ENCODE peak calls at places on chromosomes 13 and 19, in eight cellular contexts. K is DND-41; S is left lung; Q is IMR-90; H is thoracic aorta; N is pancreas; U is CD4-positive, CD25-positive, alpha-beta regulatory T cell; A is GM23338. G is an unnamed sample. For H3K4me1, the result is how much of the 10 kb centered on the place peaks cover.

GRCh38 chr19:55244004-55244680 is 14.7 kb downstream of the PPP6R1 start:
- DNase-seq in A (no peak), S (no peak), H (no peak), Q (no peak), U (no peak), N (no peak), K (no peak), G (no peak)

GRCh38 chr13:32265726-32266125 is 49.4 kb downstream of the ZAR1L start:
- DNase-seq in N (no peak), A (no peak), K (no peak), Q (no peak), H (no peak), S (no peak), U (no peak), G (peak)

GRCh38 chr19:48490980-48491792 is 20.4 kb downstream of the LMTK3 start:
- DNase-seq in S (no peak), A (peak), Q (no peak), H (no peak), U (peak), N (no peak), K (peak), G (peak)

GRCh38 chr13:113052206-113052605 is 53.4 kb upstream of the F7 start:
- DNase-seq in N (peak), S (peak), A (no peak), K (no peak), Q (no peak), H (no peak), U (no peak), G (no peak)

GRCh38 chr13:69948016-69948415 is 159.6 kb upstream of the ATXN8OS start:
- DNase-seq in K (no peak), Q (no peak), S (no peak), H (no peak), N (no peak), A (no peak), U (no peak), G (no peak)

GRCh38 chr13:49858183-49858856 is 65.8 kb upstream of the KPNA3 start:
- DNase-seq in H (no peak), S (no peak), N (no peak), K (no peak), A (no peak), U (no peak), Q (peak), G (no peak)

GRCh38 chr13:20525144-20525600 is 485 bp downstream of the CRYL1 start:
- DNase-seq in A (peak), S (peak), U (peak), K (no peak), N (peak), Q (no peak), H (no peak), G (peak)

GRCh38 chr19:843180-843835 is 2.5 kb downstream of the PRTN3 start:
- DNase-seq in K (no peak), U (no peak), S (no peak), H (no peak), Q (no peak), A (peak), N (no peak), G (peak)

GRCh38 chr13:103539265-103539664 is 473.0 kb upstream of the SLC10A2 start:
- DNase-seq in H (no peak), K (no peak), U (no peak), S (no peak), Q (no peak), A (peak), N (no peak), G (no peak)

GRCh38 chr19:42433503-42434260 is 6.5 kb upstream of the LIPE start:
- DNase-seq in A (peak), K (peak), Q (peak), U (peak), N (peak), H (no peak), S (peak), G (peak)

GRCh38 chr13:113647351-113648217 is 10.4 kb downstream of the ATP4B start:
- DNase-seq in A (no peak), Q (no peak), U (no peak), K (no peak), S (peak), H (peak), N (peak), G (no peak)

GRCh38 chr19:38173324-38174041 is 50.5 kb downstream of the DPF1 start:
- DNase-seq in A (no peak), S (no peak), H (peak), K (no peak), U (no peak), Q (peak), N (no peak), G (no peak)

GRCh38 chr13:50587122-50587521 is 256.4 kb downstream of the DLEU7 start:
- DNase-seq in N (no peak), S (no peak), K (no peak), Q (no peak), A (no peak), U (no peak), H (no peak), G (no peak)

GRCh38 chr19:19545707-19546106 is 7.6 kb downstream of the CILP2 start:
- DNase-seq in S (no peak), N (no peak), A (no peak), H (no peak), U (no peak), K (no peak), Q (no peak), G (no peak)

GRCh38 chr19:32866564-32867265 is 2.9 kb downstream of the SLC7A9 start:
- DNase-seq in U (no peak), K (no peak), A (no peak), H (no peak), Q (no peak), N (no peak), S (no peak), G (no peak)

GRCh38 chr13:52428295-52428694 is 22.1 kb downstream of the VPS36 start:
- DNase-seq in U (no peak), N (no peak), S (no peak), H (no peak), A (no peak), K (no peak), Q (peak), G (peak)

GRCh38 chr13:32426191-32426980 is 1.5 kb downstream of the N4BP2L1 start:
- DNase-seq in S (no peak), A (no peak), Q (no peak), K (peak), U (peak), H (no peak), N (no peak), G (no peak)

GRCh38 chr19:5913739-5914357 is at the start of gene CAPS:
- DNase-seq in U (no peak), Q (peak), K (no peak), S (peak), A (no peak), N (peak), H (no peak), G (no peak)

GRCh38 chr19:21264891-21265290 is 64.3 kb downstream of the ZNF708 start:
- DNase-seq in A (no peak), U (no peak), K (no peak), N (no peak), H (no peak), Q (no peak), S (no peak), G (no peak)

GRCh38 chr19:50573741-50574461 is 5.7 kb upstream of the LRRC4B start:
- DNase-seq in H (no peak), A (no peak), S (no peak), U (no peak), N (no peak), K (no peak), Q (no peak), G (no peak)

GRCh38 chr19:55553217-55554182 is 8.2 kb upstream of the SBK3 start:
- DNase-seq in A (no peak), H (no peak), Q (no peak), S (no peak), K (no peak), U (no peak), N (no peak), G (no peak)

GRCh38 chr19:13396256-13397080 is 109.8 kb downstream of the CACNA1A start:
- DNase-seq in N (no peak), S (peak), H (no peak), A (peak), Q (peak), K (no peak), U (no peak), G (peak)

GRCh38 chr19:51096473-51097165 is 11.6 kb downstream of the CTU1 start:
- DNase-seq in K (no peak), A (peak), N (no peak), Q (no peak), U (no peak), S (no peak), H (no peak), G (no peak)

GRCh38 chr19:49512970-49513745 is 697 bp downstream of the FCGRT start:
- DNase-seq in H (no peak), U (no peak), A (peak), S (peak), N (no peak), Q (no peak), K (no peak), G (no peak)

GRCh38 chr13:49749852-49750251 is 42.6 kb downstream of the KPNA3 start:
- DNase-seq in A (no peak), H (no peak), N (no peak), Q (peak), S (no peak), K (no peak), U (no peak), G (no peak)

GRCh38 chr13:66860868-66861447 is 369.2 kb downstream of the PCDH9 start:
- DNase-seq in S (no peak), U (no peak), Q (no peak), A (no peak), H (no peak), K (no peak), N (no peak), G (no peak)

GRCh38 chr19:44367024-44367423 is 10.5 kb upstream of the ZNF112 start:
- DNase-seq in Q (no peak), S (no peak), U (no peak), H (no peak), N (no peak), A (peak), K (no peak), G (no peak)

GRCh38 chr19:11092181-11092538 is 2.9 kb downstream of the LDLR start:
- DNase-seq in S (no peak), A (no peak), Q (peak), N (no peak), K (no peak), U (peak), H (no peak), G (no peak)

GRCh38 chr13:48265217-48265815 is 32.3 kb downstream of the ITM2B start:
- DNase-seq in A (no peak), H (no peak), Q (no peak), S (no peak), U (no peak), N (no peak), K (no peak), G (no peak)

GRCh38 chr19:33577947-33578346 is 43.8 kb upstream of the CHST8 start:
- DNase-seq in N (no peak), Q (no peak), U (no peak), K (no peak), A (no peak), H (no peak), S (no peak), G (no peak)

DNA sequence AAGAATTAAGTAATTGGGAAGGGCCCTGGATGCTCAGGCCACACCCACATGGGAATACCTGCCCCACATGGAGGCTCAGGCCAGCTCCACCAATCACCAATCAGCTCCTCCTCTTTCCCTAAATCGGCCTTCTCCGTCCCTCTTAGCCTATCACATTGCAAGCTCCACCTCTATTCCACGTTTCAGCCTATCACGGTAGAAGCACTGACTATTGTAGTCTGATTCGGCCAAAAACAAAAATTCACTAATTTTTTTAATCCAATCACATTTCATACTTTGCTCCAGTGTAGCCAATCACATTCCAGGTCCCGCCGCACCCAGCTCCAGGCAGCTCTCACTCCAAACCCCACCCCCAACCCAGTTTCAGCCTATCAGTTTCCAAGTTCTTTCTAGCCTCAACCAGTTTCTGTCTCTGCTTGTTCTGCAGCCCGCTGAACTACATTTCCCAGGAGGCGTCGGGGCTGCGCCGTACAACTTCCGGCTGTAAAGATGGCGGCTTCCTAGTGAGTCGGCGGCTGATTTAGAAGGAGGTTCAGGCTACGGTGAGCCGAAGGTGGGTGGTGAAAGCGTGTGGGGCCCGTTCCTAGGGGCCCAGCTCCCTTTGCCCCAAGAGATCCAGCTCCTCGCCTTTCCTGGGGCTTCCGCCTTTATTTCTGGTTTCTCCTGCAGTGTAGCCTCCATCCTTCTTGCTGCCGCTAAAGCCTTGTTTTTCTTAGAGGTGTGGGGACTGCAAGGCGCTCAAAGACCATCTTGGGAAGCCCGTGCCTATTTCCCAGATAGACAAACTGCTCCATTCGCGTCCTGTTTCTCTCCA is at the start of gene BABAM1:
- DNase-seq in Q (peak), H (peak), U (peak), A (peak), K (peak), S (peak), N (peak), G (peak)
- H3K27ac ChIP-seq in Q (peak), H (peak), U (peak), A (peak), K (peak), S (peak), N (peak), G (peak)

GRCh38 chr13:110381029-110381360 is 73.9 kb downstream of the COL4A2 start:
- DNase-seq in A (no peak), S (no peak), N (no peak), Q (no peak), K (no peak), H (no peak), U (no peak), G (no peak)
- H3K4me1 ChIP-seq in A (under half), S (under half), N (under half), Q (under half), K (under half), H (under half), U (under half), G (under half)

DNA sequence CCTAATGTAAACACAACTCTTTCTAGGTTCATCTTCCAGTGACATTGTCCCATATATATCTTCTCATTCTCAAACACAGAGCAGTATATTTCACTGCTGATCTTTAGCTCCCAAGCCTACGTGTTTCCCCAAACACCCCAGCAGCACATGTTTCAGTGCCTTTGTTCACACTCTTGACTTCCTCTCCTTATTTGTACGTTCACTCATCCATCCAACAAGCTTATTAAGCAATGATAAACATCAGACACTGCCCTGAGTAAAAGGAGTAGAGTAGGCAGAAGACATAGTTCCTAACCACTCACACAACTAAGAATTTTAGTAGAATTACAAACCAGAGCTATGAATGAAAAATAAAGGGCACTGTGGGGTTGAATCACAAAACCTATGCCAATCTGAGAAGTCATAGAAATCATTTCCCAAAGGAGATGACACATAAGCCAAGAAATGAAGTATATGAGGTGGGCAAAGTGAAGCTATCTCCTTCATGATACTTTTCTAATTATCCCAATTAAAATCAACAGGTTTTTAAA is 213.5 kb downstream of the DIAPH3 start:
- DNase-seq in S (no peak), Q (peak), K (no peak), N (no peak), A (no peak), U (no peak), H (no peak), G (no peak)
- H3K4me3 ChIP-seq in S (no peak), Q (no peak), K (no peak), N (no peak), A (no peak), U (no peak), H (no peak), G (no peak)

DNA sequence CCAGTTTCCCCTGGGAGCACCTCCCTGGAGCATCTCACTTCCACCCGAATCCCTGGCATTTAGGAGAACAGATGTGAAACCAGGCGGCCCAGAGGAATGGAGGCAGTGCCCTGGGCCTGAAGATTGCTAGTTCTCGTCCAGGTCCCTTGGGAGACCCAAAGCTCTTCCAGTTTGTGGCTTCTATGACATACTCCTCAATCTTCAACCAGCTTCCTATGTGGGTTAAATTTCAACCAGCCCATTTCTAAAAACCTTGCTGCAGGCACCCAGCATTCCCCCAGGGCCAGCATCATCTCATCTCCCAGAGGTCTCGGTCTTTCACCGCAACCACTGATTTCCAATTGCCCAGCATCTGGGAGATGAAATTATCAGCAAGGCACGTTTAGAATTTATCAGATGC is 46.0 kb upstream of the STK24 start:
- DNase-seq in Q (no peak), U (no peak), K (no peak), S (no peak), N (no peak), A (no peak), H (no peak), G (no peak)
- H3K27ac ChIP-seq in Q (no peak), U (no peak), K (no peak), S (no peak), N (no peak), A (no peak), H (no peak), G (peak)

GRCh38 chr13:110559986-110560385 is 1.5 kb downstream of the RAB20 start:
- DNase-seq in Q (no peak), U (no peak), S (no peak), A (no peak), K (no peak), N (no peak), H (no peak), G (no peak)
- H3K4me1 ChIP-seq in Q (under half), U (under half), S (half or more), A (under half), K (under half), N (half or more), H (under half), G (under half)

GRCh38 chr19:8367327-8368001 is 3.5 kb downstream of the ANGPTL4 start:
- DNase-seq in K (no peak), Q (peak), S (peak), U (no peak), N (peak), H (peak), A (peak), G (peak)

GRCh38 chr19:8366121-8366581 is 2.2 kb downstream of the ANGPTL4 start:
- DNase-seq in S (no peak), H (no peak), K (no peak), U (no peak), N (peak), A (no peak), Q (no peak), G (peak)

GRCh38 chr19:8363803-8364771 is at the start of gene ANGPTL4:
- DNase-seq in U (peak), H (peak), S (no peak), K (no peak), Q (peak), A (peak), N (peak), G (peak)

GRCh38 chr19:8368136-8368535 is 4.2 kb downstream of the ANGPTL4 start:
- DNase-seq in H (no peak), U (no peak), A (no peak), S (no peak), K (no peak), N (peak), Q (no peak), G (no peak)

DNA sequence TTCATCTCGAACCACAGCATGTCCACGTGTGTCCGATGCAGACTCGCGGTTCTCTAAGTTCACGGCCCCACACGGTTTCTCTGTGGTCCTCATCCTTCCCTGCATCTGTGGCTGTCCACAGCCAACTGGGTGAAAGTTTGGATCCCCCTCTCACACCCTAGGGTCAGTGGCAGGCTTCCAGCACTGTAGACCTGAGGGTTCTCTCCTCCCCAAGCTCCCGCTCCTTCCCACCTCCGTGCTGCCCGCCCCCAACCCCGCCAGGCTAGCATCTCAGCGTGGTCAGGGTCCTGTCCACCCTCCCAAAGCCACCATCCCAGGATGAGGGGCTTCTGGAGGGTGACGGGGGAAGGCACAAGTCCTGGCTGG is 3.0 kb downstream of the ANGPTL4 start:
- DNase-seq in S (no peak), N (no peak), Q (no peak), H (no peak), A (no peak), U (no peak), K (no peak), G (peak)
- H3K4me3 ChIP-seq in S (no peak), N (no peak), Q (no peak), H (peak), A (peak), U (no peak), K (no peak), G (no peak)

GRCh38 chr19:3111586-3112247 is 17.6 kb downstream of the GNA11 start:
- DNase-seq in S (no peak), A (no peak), Q (no peak), U (no peak), N (peak), H (no peak), K (no peak), G (no peak)
- H3K27ac ChIP-seq in S (no peak), A (no peak), Q (no peak), U (no peak), N (no peak), H (no peak), K (peak), G (no peak)

GRCh38 chr19:4088975-4089374 is 22.3 kb upstream of the ZBTB7A start:
- DNase-seq in Q (no peak), U (peak), A (no peak), N (no peak), K (peak), H (no peak), S (no peak), G (no peak)

GRCh38 chr19:4088065-4088679 is 21.5 kb upstream of the ZBTB7A start:
- DNase-seq in S (no peak), U (no peak), Q (no peak), H (no peak), K (no peak), A (no peak), N (no peak), G (no peak)

GRCh38 chr19:4090351-4091220 is 23.9 kb upstream of the ZBTB7A start:
- DNase-seq in A (no peak), K (no peak), Q (no peak), N (no peak), U (no peak), S (no peak), H (no peak), G (no peak)

GRCh38 chr19:4089946-4090345 is 23.2 kb upstream of the ZBTB7A start:
- DNase-seq in K (no peak), N (no peak), S (no peak), A (no peak), H (no peak), U (no peak), Q (no peak), G (no peak)

DNA sequence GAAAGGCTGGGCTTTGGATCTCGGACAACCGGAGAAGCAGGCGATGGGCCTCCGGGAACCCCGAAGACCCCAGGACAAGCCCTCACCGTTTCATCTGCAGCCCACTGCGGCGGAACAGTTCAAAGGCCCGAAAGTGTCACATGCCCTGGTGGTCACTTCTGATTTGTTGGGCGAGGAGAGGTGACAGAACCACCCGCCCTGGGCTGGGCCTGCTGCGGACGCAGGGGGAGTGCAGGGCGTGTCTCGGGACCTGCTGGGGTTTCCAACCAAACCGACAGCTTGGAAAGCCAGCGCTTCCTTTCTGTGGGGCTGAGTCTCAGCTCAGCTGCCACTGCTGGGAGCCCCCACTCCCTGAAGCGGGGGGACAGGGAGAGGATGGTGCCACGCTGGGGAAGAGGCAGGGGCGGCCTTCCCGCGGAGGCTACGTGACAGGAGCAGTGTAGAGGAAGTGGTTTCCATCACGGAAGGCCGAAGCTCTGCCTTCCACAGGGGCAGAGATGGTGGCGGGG is 22.8 kb upstream of the ZBTB7A start:
- DNase-seq in N (no peak), A (peak), H (no peak), U (peak), S (peak), Q (no peak), K (peak), G (no peak)
- H3K4me1 ChIP-seq in N (under half), A (under half), H (under half), U (under half), S (under half), Q (under half), K (under half), G (under half)